ENCODE peak calls at places on chromosomes 3 and 15, in eight cellular contexts. One of them, this sample, is unnamed.

GRCh38 chr3:50675179-50676030 is 678 bp downstream of the DOCK3 start:
- DNase-seq in neuronal stem cell: peak; percentile 56
- DNase-seq in IMR-90: no peak
- DNase-seq in ovary: peak; percentile 31
- DNase-seq in endothelial cell of umbilical vein: no peak
- DNase-seq in HCT116: no peak
- DNase-seq in PC-3: no peak
- DNase-seq in SJCRH30: no peak
- DNase-seq in this sample: peak; percentile 9

GRCh38 chr15:100875976-100876375 is 3.7 kb upstream of the ALDH1A3 start:
- DNase-seq in ovary: no peak
- DNase-seq in IMR-90: no peak
- DNase-seq in neuronal stem cell: no peak
- DNase-seq in endothelial cell of umbilical vein: no peak
- DNase-seq in PC-3: no peak
- DNase-seq in SJCRH30: no peak
- DNase-seq in HCT116: no peak
- DNase-seq in this sample: no peak

GRCh38 chr3:42741796-42742195 is 31.3 kb downstream of the CCDC13 start:
- DNase-seq in IMR-90: no peak
- DNase-seq in neuronal stem cell: no peak
- DNase-seq in ovary: no peak
- DNase-seq in PC-3: no peak
- DNase-seq in HCT116: no peak
- DNase-seq in endothelial cell of umbilical vein: no peak
- DNase-seq in SJCRH30: no peak
- DNase-seq in this sample: no peak

GRCh38 chr3:64161481-64161952 is 63.7 kb downstream of the PRICKLE2 start:
- DNase-seq in HCT116: no peak
- DNase-seq in neuronal stem cell: no peak
- DNase-seq in ovary: no peak
- DNase-seq in endothelial cell of umbilical vein: no peak
- DNase-seq in PC-3: peak; percentile 64
- DNase-seq in SJCRH30: peak; percentile 8
- DNase-seq in IMR-90: no peak
- DNase-seq in this sample: no peak

GRCh38 chr3:62493116-62493801 is 119.9 kb upstream of the FEZF2 start:
- DNase-seq in PC-3: no peak
- DNase-seq in HCT116: no peak
- DNase-seq in IMR-90: no peak
- DNase-seq in endothelial cell of umbilical vein: no peak
- DNase-seq in neuronal stem cell: no peak
- DNase-seq in SJCRH30: no peak
- DNase-seq in ovary: no peak
- DNase-seq in this sample: no peak

GRCh38 chr3:128006061-128006470 is 46.2 kb upstream of the SEC61A1 start:
- DNase-seq in SJCRH30: peak; percentile 20
- DNase-seq in HCT116: no peak
- DNase-seq in PC-3: no peak
- DNase-seq in ovary: no peak
- DNase-seq in neuronal stem cell: peak; percentile 30
- DNase-seq in IMR-90: no peak
- DNase-seq in endothelial cell of umbilical vein: no peak
- DNase-seq in this sample: no peak

GRCh38 chr3:114587973-114588372 is 294.1 kb downstream of the TIGIT start:
- DNase-seq in SJCRH30: no peak
- DNase-seq in IMR-90: no peak
- DNase-seq in neuronal stem cell: no peak
- DNase-seq in ovary: no peak
- DNase-seq in endothelial cell of umbilical vein: no peak
- DNase-seq in PC-3: no peak
- DNase-seq in HCT116: no peak
- DNase-seq in this sample: no peak

GRCh38 chr3:179450901-179451334 is 352 bp downstream of the GNB4 start:
- DNase-seq in neuronal stem cell: no peak
- DNase-seq in HCT116: no peak
- DNase-seq in PC-3: no peak
- DNase-seq in SJCRH30: peak; percentile 46
- DNase-seq in ovary: peak; percentile 44
- DNase-seq in IMR-90: peak; percentile 23
- DNase-seq in endothelial cell of umbilical vein: peak; percentile 51
- DNase-seq in this sample: peak; percentile 50

GRCh38 chr3:4732974-4733373 is 239.8 kb downstream of the ITPR1 start:
- DNase-seq in IMR-90: no peak
- DNase-seq in endothelial cell of umbilical vein: no peak
- DNase-seq in PC-3: no peak
- DNase-seq in SJCRH30: no peak
- DNase-seq in HCT116: no peak
- DNase-seq in neuronal stem cell: no peak
- DNase-seq in ovary: no peak
- DNase-seq in this sample: no peak

GRCh38 chr3:70818145-70818544 is 505.7 kb upstream of the MDFIC2 start:
- DNase-seq in endothelial cell of umbilical vein: no peak
- DNase-seq in HCT116: no peak
- DNase-seq in PC-3: peak; percentile 38
- DNase-seq in SJCRH30: no peak
- DNase-seq in neuronal stem cell: no peak
- DNase-seq in IMR-90: no peak
- DNase-seq in ovary: no peak
- DNase-seq in this sample: no peak

GRCh38 chr15:66749841-66750575 is 48.0 kb downstream of the SMAD6 start:
- DNase-seq in IMR-90: no peak
- DNase-seq in endothelial cell of umbilical vein: no peak
- DNase-seq in HCT116: no peak
- DNase-seq in SJCRH30: no peak
- DNase-seq in ovary: no peak
- DNase-seq in neuronal stem cell: no peak
- DNase-seq in PC-3: peak; percentile 62
- DNase-seq in this sample: no peak

GRCh38 chr3:188861847-188862740 is 309.7 kb upstream of the TPRG1 start:
- DNase-seq in SJCRH30: no peak
- DNase-seq in ovary: no peak
- DNase-seq in IMR-90: peak; percentile 23
- DNase-seq in endothelial cell of umbilical vein: peak; percentile 16
- DNase-seq in HCT116: no peak
- DNase-seq in PC-3: no peak
- DNase-seq in neuronal stem cell: no peak
- DNase-seq in this sample: no peak

GRCh38 chr3:15205934-15206661 is at the start of gene CAPN7:
- DNase-seq in ovary: peak; percentile 94
- DNase-seq in endothelial cell of umbilical vein: peak; percentile 98
- DNase-seq in IMR-90: peak; percentile 91
- DNase-seq in SJCRH30: peak; percentile 91
- DNase-seq in neuronal stem cell: peak; percentile 91
- DNase-seq in PC-3: peak; percentile 96
- DNase-seq in HCT116: peak; percentile 85
- DNase-seq in this sample: peak; percentile 90

GRCh38 chr3:159814161-159814560 is 174.5 kb upstream of the IL12A start:
- DNase-seq in neuronal stem cell: no peak
- DNase-seq in SJCRH30: no peak
- DNase-seq in HCT116: no peak
- DNase-seq in IMR-90: peak; percentile 42
- DNase-seq in endothelial cell of umbilical vein: no peak
- DNase-seq in ovary: no peak
- DNase-seq in PC-3: peak; percentile 96
- DNase-seq in this sample: no peak

GRCh38 chr3:100766069-100766468 is 56.8 kb downstream of the TFG start:
- DNase-seq in PC-3: peak; percentile 61
- DNase-seq in neuronal stem cell: no peak
- DNase-seq in endothelial cell of umbilical vein: no peak
- DNase-seq in IMR-90: no peak
- DNase-seq in HCT116: no peak
- DNase-seq in SJCRH30: no peak
- DNase-seq in ovary: no peak
- DNase-seq in this sample: no peak

GRCh38 chr15:70902105-70902504 is 9.5 kb downstream of the LRRC49 start:
- DNase-seq in IMR-90: peak; percentile 95
- DNase-seq in HCT116: peak; percentile 28
- DNase-seq in endothelial cell of umbilical vein: peak; percentile 68
- DNase-seq in neuronal stem cell: no peak
- DNase-seq in ovary: no peak
- DNase-seq in PC-3: peak; percentile 85
- DNase-seq in SJCRH30: no peak
- DNase-seq in this sample: peak; percentile 38

GRCh38 chr3:24963762-24964625 is 464.1 kb upstream of the RARB start:
- DNase-seq in HCT116: peak; percentile 2
- DNase-seq in SJCRH30: no peak
- DNase-seq in endothelial cell of umbilical vein: peak; percentile 40
- DNase-seq in neuronal stem cell: peak; percentile 12
- DNase-seq in IMR-90: peak; percentile 17
- DNase-seq in PC-3: peak; percentile 48
- DNase-seq in ovary: no peak
- DNase-seq in this sample: no peak

GRCh38 chr15:96337991-96338771 is 7.7 kb downstream of the NR2F2 start:
- DNase-seq in neuronal stem cell: no peak
- DNase-seq in PC-3: peak; percentile 11
- DNase-seq in SJCRH30: no peak
- DNase-seq in HCT116: no peak
- DNase-seq in endothelial cell of umbilical vein: peak; percentile 38
- DNase-seq in ovary: no peak
- DNase-seq in IMR-90: no peak
- DNase-seq in this sample: no peak
- H3K27me3 ChIP-seq in neuronal stem cell: no peaks in the 10 kb centered on the region
- H3K27me3 ChIP-seq in PC-3: no peaks in the 10 kb centered on the region
- H3K27me3 ChIP-seq in SJCRH30: no peaks in the 10 kb centered on the region
- H3K27me3 ChIP-seq in HCT116: no peaks in the 10 kb centered on the region
- H3K27me3 ChIP-seq in endothelial cell of umbilical vein: no peaks in the 10 kb centered on the region
- H3K27me3 ChIP-seq in ovary: no peaks in the 10 kb centered on the region
- H3K27me3 ChIP-seq in IMR-90: no peaks in the 10 kb centered on the region
- H3K27me3 ChIP-seq in this sample: no peaks in the 10 kb centered on the region

GRCh38 chr3:32194653-32195052 is 43.8 kb upstream of the CMTM8 start:
- DNase-seq in neuronal stem cell: no peak
- DNase-seq in HCT116: no peak
- DNase-seq in endothelial cell of umbilical vein: peak; percentile 33
- DNase-seq in IMR-90: no peak
- DNase-seq in PC-3: no peak
- DNase-seq in ovary: no peak
- DNase-seq in SJCRH30: no peak
- DNase-seq in this sample: no peak
- H3K4me3 ChIP-seq in neuronal stem cell: no peak overlapping the region
- H3K4me3 ChIP-seq in HCT116: no peak overlapping the region
- H3K4me3 ChIP-seq in endothelial cell of umbilical vein: no peak overlapping the region
- H3K4me3 ChIP-seq in IMR-90: no peak overlapping the region
- H3K4me3 ChIP-seq in PC-3: no peak overlapping the region
- H3K4me3 ChIP-seq in ovary: no peak overlapping the region
- H3K4me3 ChIP-seq in SJCRH30: no peak overlapping the region
- H3K4me3 ChIP-seq in this sample: no peak overlapping the region

GRCh38 chr3:178083906-178084823 is 452.1 kb upstream of the KCNMB2 start:
- DNase-seq in neuronal stem cell: peak; percentile 37
- DNase-seq in SJCRH30: no peak
- DNase-seq in endothelial cell of umbilical vein: peak; percentile 78
- DNase-seq in HCT116: peak; percentile 8
- DNase-seq in IMR-90: no peak
- DNase-seq in ovary: no peak
- DNase-seq in PC-3: peak; percentile 54
- DNase-seq in this sample: no peak

GRCh38 chr3:178078933-178079332 is 457.3 kb upstream of the KCNMB2 start:
- DNase-seq in IMR-90: peak; percentile 49
- DNase-seq in endothelial cell of umbilical vein: peak; percentile 99
- DNase-seq in neuronal stem cell: no peak
- DNase-seq in PC-3: no peak
- DNase-seq in ovary: peak; percentile 70
- DNase-seq in SJCRH30: no peak
- DNase-seq in HCT116: no peak
- DNase-seq in this sample: peak; percentile 5

GRCh38 chr3:178076718-178077117 is 459.5 kb upstream of the KCNMB2 start:
- DNase-seq in endothelial cell of umbilical vein: peak; percentile 78
- DNase-seq in neuronal stem cell: no peak
- DNase-seq in IMR-90: no peak
- DNase-seq in SJCRH30: no peak
- DNase-seq in PC-3: no peak
- DNase-seq in HCT116: no peak
- DNase-seq in ovary: no peak
- DNase-seq in this sample: no peak

GRCh38 chr3:178082508-178082907 is 453.7 kb upstream of the KCNMB2 start:
- DNase-seq in PC-3: peak; percentile 27
- DNase-seq in SJCRH30: no peak
- DNase-seq in ovary: no peak
- DNase-seq in endothelial cell of umbilical vein: no peak
- DNase-seq in IMR-90: no peak
- DNase-seq in neuronal stem cell: no peak
- DNase-seq in HCT116: no peak
- DNase-seq in this sample: no peak

GRCh38 chr3:178079966-178080365 is 456.3 kb upstream of the KCNMB2 start:
- DNase-seq in PC-3: no peak
- DNase-seq in HCT116: no peak
- DNase-seq in ovary: no peak
- DNase-seq in neuronal stem cell: no peak
- DNase-seq in endothelial cell of umbilical vein: peak; percentile 45
- DNase-seq in SJCRH30: no peak
- DNase-seq in IMR-90: no peak
- DNase-seq in this sample: no peak
- H3K9me3 ChIP-seq in PC-3: no peaks in the 10 kb centered on the region
- H3K9me3 ChIP-seq in HCT116: no peaks in the 10 kb centered on the region
- H3K9me3 ChIP-seq in ovary: no peaks in the 10 kb centered on the region
- H3K9me3 ChIP-seq in neuronal stem cell: no peaks in the 10 kb centered on the region
- H3K9me3 ChIP-seq in endothelial cell of umbilical vein: no peaks in the 10 kb centered on the region
- H3K9me3 ChIP-seq in SJCRH30: no peaks in the 10 kb centered on the region
- H3K9me3 ChIP-seq in IMR-90: no peaks in the 10 kb centered on the region
- H3K9me3 ChIP-seq in this sample: no peaks in the 10 kb centered on the region

GRCh38 chr15:74127255-74127953 is 3.0 kb upstream of the ISLR2 start:
- DNase-seq in neuronal stem cell: peak; percentile 91
- DNase-seq in HCT116: peak; percentile 69
- DNase-seq in ovary: peak; percentile 92
- DNase-seq in IMR-90: peak; percentile 75
- DNase-seq in SJCRH30: peak; percentile 87
- DNase-seq in endothelial cell of umbilical vein: peak; percentile 75
- DNase-seq in PC-3: peak; percentile 86
- DNase-seq in this sample: peak; percentile 85
- H3K27me3 ChIP-seq in neuronal stem cell: peaks cover 47% of the 10 kb centered on the region
- H3K27me3 ChIP-seq in HCT116: no peaks in the 10 kb centered on the region
- H3K27me3 ChIP-seq in ovary: no peaks in the 10 kb centered on the region
- H3K27me3 ChIP-seq in IMR-90: peaks cover 89% of the 10 kb centered on the region
- H3K27me3 ChIP-seq in SJCRH30: peaks cover 14% of the 10 kb centered on the region
- H3K27me3 ChIP-seq in endothelial cell of umbilical vein: peaks cover 71% of the 10 kb centered on the region
- H3K27me3 ChIP-seq in PC-3: peaks cover 70% of the 10 kb centered on the region
- H3K27me3 ChIP-seq in this sample: peaks cover 39% of the 10 kb centered on the region

This sample was measured in MG63.